ENCODE peak calls at places on chromosome 6, in ten cellular contexts. R is T-helper 2 cell; Y is central memory CD4-positive, alpha-beta T cell; U is CD4-positive, alpha-beta memory T cell; N is stimulated activated CD8-positive, alpha-beta memory T cell treated with anti-CD3 and anti-CD28 coated beads, Interleukin-15, amount 100 ng/mL, for 24 hours; O is colonic mucosa; W is NCI-H2081; L is hypothalamus; X is stimulated activated naive B cell treated with anti-CD40 and anti-IgM and Interleukin-4, amounts not matched to agents 10 μg/mL and 1 μg/mL and 100 μg/mL, for 72 hours; Q is activated T-cell treated with anti-CD3 and anti-CD28 coated beads for 4 hours. S is an unnamed sample.

GRCh38 chr6:169042061-169042460 is 211.6 kb downstream of the THBS2 start:
- DNase-seq in O (no peak), Y (no peak), Q (no peak), X (no peak), U (no peak), R (no peak), W (no peak), N (no peak), L (no peak), S (no peak)

GRCh38 chr6:100344761-100345160 is 120.0 kb downstream of the SIM1 start:
- DNase-seq in Q (no peak), U (no peak), L (no peak), Y (no peak), W (no peak), N (no peak), X (no peak), R (no peak), O (no peak), S (no peak)

GRCh38 chr6:31304683-31305082 is 32.8 kb upstream of the HLA-C start:
- DNase-seq in O (no peak), U (no peak), Q (no peak), W (no peak), L (no peak), R (no peak), N (no peak), Y (no peak), X (no peak), S (no peak)

GRCh38 chr6:70421509-70421908 is 8.2 kb downstream of the FAM135A start:
- DNase-seq in N (no peak), R (no peak), U (no peak), Y (no peak), X (no peak), Q (no peak), W (no peak), O (no peak), L (no peak), S (no peak)

GRCh38 chr6:37365791-37366190 is 12.0 kb downstream of the RNF8 start:
- DNase-seq in Q (no peak), Y (no peak), X (no peak), O (no peak), R (no peak), U (no peak), W (peak), N (no peak), L (no peak), S (no peak)

GRCh38 chr6:3013901-3014674 is 14.4 kb downstream of the NQO2 start:
- DNase-seq in W (no peak), R (no peak), O (no peak), L (no peak), Y (no peak), X (no peak), Q (no peak), U (no peak), N (no peak), S (no peak)

GRCh38 chr6:6004147-6004995 is 2.4 kb downstream of the NRN1 start:
- DNase-seq in W (peak), N (no peak), Q (no peak), U (peak), X (no peak), L (no peak), O (no peak), R (no peak), Y (no peak), S (no peak)

GRCh38 chr6:158389188-158389919 is 77.1 kb downstream of the TULP4 start:
- DNase-seq in X (no peak), Q (no peak), L (no peak), U (no peak), O (no peak), Y (no peak), R (no peak), N (no peak), W (no peak), S (no peak)

GRCh38 chr6:15452182-15452941 is 206.5 kb downstream of the JARID2 start:
- DNase-seq in Q (no peak), W (no peak), N (no peak), R (no peak), Y (no peak), U (no peak), O (no peak), L (no peak), X (no peak), S (no peak)

GRCh38 chr6:76831299-76831698 is 632.0 kb downstream of the HTR1B start:
- DNase-seq in L (no peak), Y (no peak), U (no peak), Q (no peak), X (no peak), R (no peak), O (no peak), N (no peak), W (peak), S (no peak)

GRCh38 chr6:3742426-3743344 is 8.8 kb downstream of the PXDC1 start:
- DNase-seq in U (peak), Q (peak), Y (peak), R (peak), N (peak), O (peak), X (peak), W (peak), L (peak), S (peak)

GRCh38 chr6:166258854-166259276 is 49.3 kb downstream of the PRR18 start:
- DNase-seq in U (no peak), X (no peak), L (no peak), O (no peak), Q (no peak), Y (peak), N (no peak), W (no peak), R (peak), S (no peak)

GRCh38 chr6:40334496-40334895 is 252.7 kb downstream of the LRFN2 start:
- DNase-seq in W (no peak), Q (no peak), Y (no peak), X (no peak), U (no peak), R (no peak), O (no peak), L (no peak), N (no peak), S (no peak)

GRCh38 chr6:169960003-169960344 is 208.6 kb downstream of the ERMARD start:
- DNase-seq in L (no peak), W (no peak), N (no peak), Y (no peak), Q (no peak), O (peak), U (no peak), R (no peak), X (no peak), S (no peak)

GRCh38 chr6:167501831-167502385 is 177.0 kb downstream of the TTLL2 start:
- DNase-seq in X (no peak), R (no peak), U (no peak), W (no peak), Y (no peak), O (peak), L (no peak), N (no peak), Q (no peak), S (no peak)

GRCh38 chr6:89297695-89298351 is 17.3 kb downstream of the GABRR2 start:
- DNase-seq in O (no peak), X (peak), Q (peak), U (peak), L (no peak), N (no peak), W (no peak), Y (peak), R (peak), S (peak)

GRCh38 chr6:168016756-168017525 is 19.5 kb downstream of the KIF25 start:
- DNase-seq in Y (no peak), N (no peak), R (no peak), L (no peak), W (no peak), X (no peak), O (peak), Q (no peak), U (no peak), S (no peak)

GRCh38 chr6:137763861-137764260 is 103.2 kb upstream of the TNFAIP3 start:
- DNase-seq in X (no peak), Y (no peak), W (no peak), O (no peak), Q (no peak), N (no peak), L (no peak), U (no peak), R (no peak), S (no peak)

GRCh38 chr6:39268721-39269120 is 39.4 kb upstream of the KCNK5 start:
- DNase-seq in Y (no peak), W (no peak), Q (no peak), X (no peak), N (no peak), L (no peak), R (no peak), O (no peak), U (no peak), S (no peak)

GRCh38 chr6:142822882-142823578 is 121.9 kb downstream of the HIVEP2 start:
- DNase-seq in N (no peak), Q (no peak), L (no peak), Y (no peak), W (no peak), O (no peak), R (no peak), U (no peak), X (no peak), S (no peak)

GRCh38 chr6:122365775-122366403 is 33.6 kb upstream of the HSF2 start:
- DNase-seq in Y (no peak), X (no peak), Q (no peak), R (no peak), W (no peak), U (no peak), O (no peak), N (no peak), L (no peak), S (no peak)

GRCh38 chr6:33988121-33989015 is 157.5 kb downstream of the GRM4 start:
- DNase-seq in L (no peak), N (no peak), W (peak), R (no peak), O (peak), Q (no peak), Y (no peak), X (no peak), U (no peak), S (no peak)

GRCh38 chr6:44662461-44663121 is 275.1 kb downstream of the CDC5L start:
- DNase-seq in N (no peak), L (no peak), X (no peak), R (no peak), U (no peak), Y (no peak), O (no peak), Q (no peak), W (no peak), S (no peak)

GRCh38 chr6:40806479-40806878 is 219.3 kb upstream of the LRFN2 start:
- DNase-seq in Q (no peak), U (no peak), L (no peak), R (no peak), N (no peak), X (no peak), Y (no peak), W (no peak), O (no peak), S (no peak)

GRCh38 chr6:82408952-82409421 is 45.4 kb downstream of the TPBG start:
- DNase-seq in N (no peak), U (no peak), X (no peak), R (no peak), O (no peak), Q (no peak), W (no peak), Y (no peak), L (no peak), S (no peak)